ENCODE peak calls at places on chromosomes 6 and 20, in six cellular contexts. One of them, this sample, is unnamed.
A peak's percentile ranks its signal among the peaks of the same experiment; 100 is the strongest.

GRCh38 chr20:19974621-19975435 is 42.3 kb upstream of the NAA20 start:
- DNase-seq in iris pigment epithelial cell: peak; percentile 97
- DNase-seq in pons: peak; percentile 91
- DNase-seq in GM12865: no peak
- DNase-seq in EH: peak; percentile 97
- DNase-seq in RWPE1: peak; percentile 95
- DNase-seq in this sample: peak; percentile 59

GRCh38 chr6:26270903-26271639 is 93.9 kb upstream of the BTN3A2 start:
- DNase-seq in EH: peak; percentile 91
- DNase-seq in iris pigment epithelial cell: peak; percentile 86
- DNase-seq in GM12865: peak; percentile 96
- DNase-seq in pons: peak; percentile 92
- DNase-seq in RWPE1: peak; percentile 97
- DNase-seq in this sample: no peak

GRCh38 chr6:158040051-158040803 is 58.6 kb downstream of the SYNJ2 start:
- DNase-seq in pons: no peak
- DNase-seq in EH: peak; percentile 99
- DNase-seq in RWPE1: peak; percentile 75
- DNase-seq in iris pigment epithelial cell: peak; percentile 99
- DNase-seq in GM12865: peak; percentile 82
- DNase-seq in this sample: peak; percentile 38

GRCh38 chr20:49853640-49854039 is 41.0 kb downstream of the SLC9A8 start:
- DNase-seq in RWPE1: peak; percentile 98
- DNase-seq in GM12865: no peak
- DNase-seq in EH: peak; percentile 88
- DNase-seq in pons: peak; percentile 28
- DNase-seq in iris pigment epithelial cell: peak; percentile 97
- DNase-seq in this sample: peak; percentile 67

GRCh38 chr6:2763876-2764540 is 1.2 kb upstream of the WRNIP1 start:
- DNase-seq in iris pigment epithelial cell: no peak
- DNase-seq in RWPE1: no peak
- DNase-seq in pons: no peak
- DNase-seq in GM12865: no peak
- DNase-seq in EH: no peak
- DNase-seq in this sample: no peak

GRCh38 chr6:44446626-44447297 is 59.3 kb downstream of the CDC5L start:
- DNase-seq in iris pigment epithelial cell: peak; percentile 93
- DNase-seq in EH: peak; percentile 89
- DNase-seq in pons: no peak
- DNase-seq in GM12865: no peak
- DNase-seq in RWPE1: peak; percentile 24
- DNase-seq in this sample: no peak

GRCh38 chr6:111418971-111419693 is 63.9 kb downstream of the REV3L start:
- DNase-seq in RWPE1: no peak
- DNase-seq in EH: peak; percentile 81
- DNase-seq in pons: peak; percentile 31
- DNase-seq in iris pigment epithelial cell: peak; percentile 85
- DNase-seq in GM12865: no peak
- DNase-seq in this sample: peak; percentile 5

GRCh38 chr20:13221673-13222318 is 722 bp downstream of the ISM1 start:
- DNase-seq in GM12865: peak; percentile 73
- DNase-seq in RWPE1: peak; percentile 61
- DNase-seq in iris pigment epithelial cell: peak; percentile 68
- DNase-seq in EH: peak; percentile 67
- DNase-seq in pons: no peak
- DNase-seq in this sample: no peak

GRCh38 chr6:21115111-21115510 is 478.4 kb upstream of the SOX4 start:
- DNase-seq in iris pigment epithelial cell: peak; percentile 81
- DNase-seq in pons: peak; percentile 24
- DNase-seq in RWPE1: no peak
- DNase-seq in GM12865: no peak
- DNase-seq in EH: peak; percentile 57
- DNase-seq in this sample: no peak

GRCh38 chr20:53298900-53299299 is 294.7 kb downstream of the ZNF217 start:
- DNase-seq in RWPE1: no peak
- DNase-seq in iris pigment epithelial cell: no peak
- DNase-seq in EH: no peak
- DNase-seq in GM12865: no peak
- DNase-seq in pons: no peak
- DNase-seq in this sample: no peak

GRCh38 chr6:136030131-136030530 is 178.6 kb downstream of the PDE7B start:
- DNase-seq in RWPE1: no peak
- DNase-seq in pons: no peak
- DNase-seq in GM12865: no peak
- DNase-seq in iris pigment epithelial cell: no peak
- DNase-seq in EH: peak; percentile 54
- DNase-seq in this sample: no peak

GRCh38 chr20:7346026-7346425 is 578.5 kb downstream of the BMP2 start:
- DNase-seq in EH: no peak
- DNase-seq in RWPE1: no peak
- DNase-seq in pons: no peak
- DNase-seq in GM12865: no peak
- DNase-seq in iris pigment epithelial cell: no peak
- DNase-seq in this sample: no peak

GRCh38 chr6:30955367-30956042 is 14.7 kb downstream of the MUCL3 start:
- DNase-seq in pons: peak; percentile 53
- DNase-seq in GM12865: peak; percentile 83
- DNase-seq in iris pigment epithelial cell: peak; percentile 57
- DNase-seq in EH: peak; percentile 42
- DNase-seq in RWPE1: peak; percentile 23
- DNase-seq in this sample: no peak

GRCh38 chr6:160790028-160790792 is 88.2 kb downstream of the PLG start:
- DNase-seq in RWPE1: no peak
- DNase-seq in pons: no peak
- DNase-seq in GM12865: peak; percentile 54
- DNase-seq in iris pigment epithelial cell: no peak
- DNase-seq in EH: no peak
- DNase-seq in this sample: no peak

GRCh38 chr20:23200914-23201313 is 114.8 kb upstream of the CD93 start:
- DNase-seq in GM12865: peak; percentile 28
- DNase-seq in RWPE1: peak; percentile 81
- DNase-seq in pons: no peak
- DNase-seq in EH: peak; percentile 20
- DNase-seq in iris pigment epithelial cell: no peak
- DNase-seq in this sample: no peak

GRCh38 chr6:4575724-4576123 is 200.5 kb upstream of the CDYL start:
- DNase-seq in GM12865: no peak
- DNase-seq in iris pigment epithelial cell: peak; percentile 29
- DNase-seq in pons: no peak
- DNase-seq in RWPE1: no peak
- DNase-seq in EH: peak; percentile 51
- DNase-seq in this sample: no peak

GRCh38 chr6:19311786-19312185 is 525.4 kb upstream of the ID4 start:
- DNase-seq in iris pigment epithelial cell: no peak
- DNase-seq in RWPE1: no peak
- DNase-seq in pons: no peak
- DNase-seq in EH: no peak
- DNase-seq in GM12865: no peak
- DNase-seq in this sample: no peak

GRCh38 chr6:30915591-30915946 is 1.5 kb downstream of the VARS2 start:
- DNase-seq in iris pigment epithelial cell: peak; percentile 67
- DNase-seq in RWPE1: peak; percentile 75
- DNase-seq in EH: peak; percentile 73
- DNase-seq in pons: peak; percentile 95
- DNase-seq in GM12865: peak; percentile 65
- DNase-seq in this sample: peak; percentile 70

GRCh38 chr6:98932424-98932823 is 15.3 kb downstream of the FBXL4 start:
- DNase-seq in RWPE1: no peak
- DNase-seq in pons: no peak
- DNase-seq in GM12865: no peak
- DNase-seq in EH: no peak
- DNase-seq in iris pigment epithelial cell: no peak
- DNase-seq in this sample: no peak

GRCh38 chr6:42012501-42013133 is 37.7 kb upstream of the TAF8 start:
- DNase-seq in iris pigment epithelial cell: peak; percentile 37
- DNase-seq in EH: peak; percentile 33
- DNase-seq in RWPE1: no peak
- DNase-seq in pons: no peak
- DNase-seq in GM12865: no peak
- DNase-seq in this sample: no peak

GRCh38 chr6:80872194-80872950 is 765.9 kb downstream of the BCKDHB start:
- DNase-seq in iris pigment epithelial cell: peak; percentile 0
- DNase-seq in RWPE1: no peak
- DNase-seq in pons: peak; percentile 8
- DNase-seq in EH: peak; percentile 18
- DNase-seq in GM12865: no peak
- DNase-seq in this sample: no peak

GRCh38 chr20:11521831-11522230 is 395.9 kb upstream of the BTBD3 start:
- DNase-seq in iris pigment epithelial cell: no peak
- DNase-seq in GM12865: no peak
- DNase-seq in RWPE1: no peak
- DNase-seq in EH: no peak
- DNase-seq in pons: no peak
- DNase-seq in this sample: no peak

GRCh38 chr6:120826253-120826652 is 508.0 kb downstream of the TBC1D32 start:
- DNase-seq in RWPE1: peak; percentile 13
- DNase-seq in iris pigment epithelial cell: peak; percentile 3
- DNase-seq in pons: no peak
- DNase-seq in GM12865: peak; percentile 14
- DNase-seq in EH: no peak
- DNase-seq in this sample: no peak

GRCh38 chr20:50635676-50636600 is 55.4 kb downstream of the RIPOR3 start:
- DNase-seq in EH: peak; percentile 38
- DNase-seq in GM12865: peak; percentile 47
- DNase-seq in iris pigment epithelial cell: peak; percentile 30
- DNase-seq in pons: peak; percentile 5
- DNase-seq in RWPE1: peak; percentile 94
- DNase-seq in this sample: peak; percentile 78

GRCh38 chr20:19211661-19212523 is 550 bp upstream of the SLC24A3 start:
- DNase-seq in EH: peak; percentile 34
- DNase-seq in GM12865: no peak
- DNase-seq in RWPE1: no peak
- DNase-seq in iris pigment epithelial cell: peak; percentile 10
- DNase-seq in pons: peak; percentile 7
- DNase-seq in this sample: no peak

GRCh38 chr6:4055420-4056041 is 23.4 kb downstream of the FAM217A start:
- DNase-seq in RWPE1: peak; percentile 78
- DNase-seq in GM12865: no peak
- DNase-seq in pons: peak; percentile 63
- DNase-seq in iris pigment epithelial cell: peak; percentile 94
- DNase-seq in EH: peak; percentile 86
- DNase-seq in this sample: peak; percentile 35

GRCh38 chr20:976033-976432 is 26.1 kb downstream of the RSPO4 start:
- DNase-seq in GM12865: no peak
- DNase-seq in RWPE1: no peak
- DNase-seq in pons: no peak
- DNase-seq in EH: no peak
- DNase-seq in iris pigment epithelial cell: no peak
- DNase-seq in this sample: no peak